ENCODE peak calls at places on chromosomes 13 and 19, in seven cellular contexts. N, K, U, S, Z, M and P are unnamed samples.

GRCh38 chr13:94239135-94239534 is 240.3 kb downstream of the DCT start:
- DNase-seq in U (no peak), Z (peak; percentile 40), S (peak; percentile 88), M (no peak), K (no peak), N (no peak), P (no peak)

GRCh38 chr13:46572758-46573384 is 19.9 kb downstream of the LRCH1 start:
- DNase-seq in U (no peak), M (no peak), K (no peak), Z (no peak), S (no peak), N (no peak), P (no peak)

GRCh38 chr19:42271861-42272534 is 2.9 kb downstream of the CIC start:
- DNase-seq in K (no peak), M (no peak), Z (no peak), N (no peak), S (no peak), U (no peak), P (no peak)

GRCh38 chr13:103297083-103297482 is 230.9 kb upstream of the SLC10A2 start:
- DNase-seq in M (no peak), U (no peak), Z (no peak), K (no peak), S (no peak), N (no peak), P (no peak)

GRCh38 chr19:47111081-47111589 is 2.4 kb downstream of the ZC3H4 start:
- DNase-seq in N (peak; percentile 27), S (no peak), Z (peak; percentile 53), K (peak; percentile 32), U (no peak), M (no peak), P (no peak)

GRCh38 chr13:94672400-94672799 is 39.9 kb downstream of the SOX21 start:
- DNase-seq in U (no peak), M (no peak), Z (no peak), N (no peak), S (no peak), K (no peak), P (no peak)

GRCh38 chr13:71772376-71772775 is 94.6 kb downstream of the DACH1 start:
- DNase-seq in K (no peak), Z (no peak), N (no peak), M (no peak), S (no peak), U (no peak), P (no peak)

GRCh38 chr19:12838182-12838890 is at the start of gene MAST1:
- DNase-seq in N (peak; percentile 44), M (no peak), U (no peak), K (peak; percentile 49), S (no peak), Z (peak; percentile 51), P (no peak)

GRCh38 chr19:50252111-50252886 is 48.9 kb downstream of the MYH14 start:
- DNase-seq in N (peak; percentile 16), S (peak; percentile 29), M (no peak), U (no peak), Z (no peak), K (peak; percentile 9), P (no peak)